ENCODE peak calls at places on chromosomes 11 and 22, in five cellular contexts. One of them, this sample, is unnamed.

GRCh38 chr11:63478896-63479295 is 12.1 kb downstream of the PLAAT5 start:
- DNase-seq in endothelial cell of umbilical vein: peak
- DNase-seq in A549: peak
- DNase-seq in HepG2: peak
- DNase-seq in K562: peak
- DNase-seq in this sample: peak

GRCh38 chr11:117279711-117280376 is 11.3 kb upstream of the BACE1-AS start:
- DNase-seq in endothelial cell of umbilical vein: no peak
- DNase-seq in A549: no peak
- DNase-seq in HepG2: no peak
- DNase-seq in K562: no peak
- DNase-seq in this sample: no peak

GRCh38 chr11:83448686-83449085 is 162.5 kb upstream of the CCDC90B start:
- DNase-seq in endothelial cell of umbilical vein: no peak
- DNase-seq in A549: no peak
- DNase-seq in HepG2: no peak
- DNase-seq in K562: no peak
- DNase-seq in this sample: no peak

GRCh38 chr11:110366234-110366633 is 63.5 kb upstream of the FDX1 start:
- DNase-seq in endothelial cell of umbilical vein: peak
- DNase-seq in A549: no peak
- DNase-seq in HepG2: no peak
- DNase-seq in K562: no peak
- DNase-seq in this sample: no peak

GRCh38 chr11:65041206-65042035 is at the start of gene SAC3D1:
- DNase-seq in endothelial cell of umbilical vein: peak
- DNase-seq in A549: peak
- DNase-seq in HepG2: no peak
- DNase-seq in K562: peak
- DNase-seq in this sample: no peak

GRCh38 chr22:20582171-20582511 is 74.7 kb downstream of the MED15 start:
- DNase-seq in endothelial cell of umbilical vein: no peak
- DNase-seq in A549: no peak
- DNase-seq in HepG2: no peak
- DNase-seq in K562: no peak
- DNase-seq in this sample: no peak

GRCh38 chr22:41382098-41382578 is 396 bp downstream of the TEF start:
- DNase-seq in endothelial cell of umbilical vein: no peak
- DNase-seq in A549: peak
- DNase-seq in HepG2: no peak
- DNase-seq in K562: peak
- DNase-seq in this sample: no peak

GRCh38 chr11:48019230-48019584 is 38.8 kb downstream of the PTPRJ start:
- DNase-seq in endothelial cell of umbilical vein: peak
- DNase-seq in A549: no peak
- DNase-seq in HepG2: no peak
- DNase-seq in K562: no peak
- DNase-seq in this sample: peak

GRCh38 chr11:45264839-45265515 is 21.2 kb downstream of the SYT13 start:
- DNase-seq in endothelial cell of umbilical vein: peak
- DNase-seq in A549: peak
- DNase-seq in HepG2: peak
- DNase-seq in K562: peak
- DNase-seq in this sample: no peak

GRCh38 chr22:30246962-30247376 is 410 bp upstream of the LIF start:
- DNase-seq in endothelial cell of umbilical vein: no peak
- DNase-seq in A549: no peak
- DNase-seq in HepG2: no peak
- DNase-seq in K562: no peak
- DNase-seq in this sample: no peak

GRCh38 chr11:116052603-116053537 is 548.7 kb upstream of the CADM1 start:
- DNase-seq in endothelial cell of umbilical vein: no peak
- DNase-seq in A549: no peak
- DNase-seq in HepG2: no peak
- DNase-seq in K562: no peak
- DNase-seq in this sample: no peak

GRCh38 chr11:33542921-33543320 is 157.7 kb downstream of the C11orf91 start:
- DNase-seq in endothelial cell of umbilical vein: peak
- DNase-seq in A549: peak
- DNase-seq in HepG2: peak
- DNase-seq in K562: peak
- DNase-seq in this sample: peak

GRCh38 chr22:48491451-48491941 is 1336.2 kb downstream of the BRD1 start:
- DNase-seq in endothelial cell of umbilical vein: no peak
- DNase-seq in A549: peak
- DNase-seq in HepG2: no peak
- DNase-seq in K562: no peak
- DNase-seq in this sample: no peak

GRCh38 chr11:125300791-125301218 is 136.3 kb downstream of the PKNOX2 start:
- DNase-seq in endothelial cell of umbilical vein: peak
- DNase-seq in A549: peak
- DNase-seq in HepG2: no peak
- DNase-seq in K562: no peak
- DNase-seq in this sample: peak

GRCh38 chr11:61545341-61545740 is 35.5 kb downstream of the SYT7 start:
- DNase-seq in endothelial cell of umbilical vein: no peak
- DNase-seq in A549: peak
- DNase-seq in HepG2: no peak
- DNase-seq in K562: peak
- DNase-seq in this sample: peak

GRCh38 chr22:47195156-47195675 is 432.8 kb downstream of the TBC1D22A start:
- DNase-seq in endothelial cell of umbilical vein: no peak
- DNase-seq in A549: no peak
- DNase-seq in HepG2: no peak
- DNase-seq in K562: no peak
- DNase-seq in this sample: no peak

GRCh38 chr22:27644566-27644965 is 157.0 kb downstream of the MN1 start:
- DNase-seq in endothelial cell of umbilical vein: no peak
- DNase-seq in A549: no peak
- DNase-seq in HepG2: no peak
- DNase-seq in K562: no peak
- DNase-seq in this sample: no peak

GRCh38 chr11:65851083-65851579 is 6.8 kb downstream of the CFL1 start:
- DNase-seq in endothelial cell of umbilical vein: no peak
- DNase-seq in A549: no peak
- DNase-seq in HepG2: no peak
- DNase-seq in K562: peak
- DNase-seq in this sample: peak

GRCh38 chr22:44207173-44207980 is 26.7 kb downstream of the PARVG start:
- DNase-seq in endothelial cell of umbilical vein: no peak
- DNase-seq in A549: no peak
- DNase-seq in HepG2: no peak
- DNase-seq in K562: no peak
- DNase-seq in this sample: no peak

GRCh38 chr11:8337396-8337795 is 73.7 kb upstream of the LMO1 start:
- DNase-seq in endothelial cell of umbilical vein: no peak
- DNase-seq in A549: no peak
- DNase-seq in HepG2: no peak
- DNase-seq in K562: no peak
- DNase-seq in this sample: no peak

GRCh38 chr11:8336356-8337114 is 72.9 kb upstream of the LMO1 start:
- DNase-seq in endothelial cell of umbilical vein: no peak
- DNase-seq in A549: no peak
- DNase-seq in HepG2: no peak
- DNase-seq in K562: no peak
- DNase-seq in this sample: no peak

GRCh38 chr11:8339592-8340022 is 75.9 kb upstream of the LMO1 start:
- DNase-seq in endothelial cell of umbilical vein: no peak
- DNase-seq in A549: no peak
- DNase-seq in HepG2: no peak
- DNase-seq in K562: no peak
- DNase-seq in this sample: no peak

GRCh38 chr11:8337115-8337386 is 73.4 kb upstream of the LMO1 start:
- DNase-seq in endothelial cell of umbilical vein: no peak
- DNase-seq in A549: no peak
- DNase-seq in HepG2: no peak
- DNase-seq in K562: no peak
- DNase-seq in this sample: no peak

DNA sequence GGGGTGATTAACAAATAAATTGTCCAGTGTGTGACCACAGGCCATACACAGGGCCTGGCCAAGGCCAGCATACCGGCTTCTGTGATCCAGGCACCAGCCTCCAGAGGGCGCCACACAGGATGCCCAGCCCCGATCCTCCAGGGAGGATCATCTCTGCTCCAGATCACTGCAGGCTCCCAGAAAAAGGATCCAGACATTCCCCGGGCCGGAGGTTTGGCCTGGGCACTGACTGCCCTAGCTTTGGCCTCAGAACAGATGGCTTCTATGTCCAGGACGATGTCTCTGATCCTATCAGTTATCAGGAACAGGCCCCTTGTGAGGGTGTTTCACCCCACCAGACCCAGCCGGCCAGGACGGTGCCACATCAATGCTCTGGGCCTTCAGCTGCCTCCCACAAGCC is 74.5 kb upstream of the LMO1 start:
- DNase-seq in endothelial cell of umbilical vein: peak
- DNase-seq in A549: peak
- DNase-seq in HepG2: peak
- DNase-seq in K562: peak
- DNase-seq in this sample: peak
- TF ChIP-seq MYC in endothelial cell of umbilical vein: no peak
- TF ChIP-seq MYC in A549: no peak
- TF ChIP-seq MYC in HepG2: no peak
- TF ChIP-seq MYC in K562: no peak
- TF ChIP-seq MYC in this sample: no peak

GRCh38 chr11:12673924-12674570 is at the start of gene TEAD1:
- DNase-seq in endothelial cell of umbilical vein: peak
- DNase-seq in A549: peak
- DNase-seq in HepG2: peak
- DNase-seq in K562: peak
- DNase-seq in this sample: peak
- H3K4me3 ChIP-seq in endothelial cell of umbilical vein: peak
- H3K4me3 ChIP-seq in A549: peak
- H3K4me3 ChIP-seq in HepG2: peak
- H3K4me3 ChIP-seq in K562: peak
- H3K4me3 ChIP-seq in this sample: no peak

GRCh38 chr22:38220653-38221386 is 19.0 kb downstream of the MAFF start:
- DNase-seq in endothelial cell of umbilical vein: no peak
- DNase-seq in A549: no peak
- DNase-seq in HepG2: no peak
- DNase-seq in K562: no peak
- DNase-seq in this sample: no peak
- TF ChIP-seq MYC in endothelial cell of umbilical vein: no peak
- TF ChIP-seq MYC in A549: no peak
- TF ChIP-seq MYC in HepG2: no peak
- TF ChIP-seq MYC in K562: no peak
- TF ChIP-seq MYC in this sample: no peak

DNA sequence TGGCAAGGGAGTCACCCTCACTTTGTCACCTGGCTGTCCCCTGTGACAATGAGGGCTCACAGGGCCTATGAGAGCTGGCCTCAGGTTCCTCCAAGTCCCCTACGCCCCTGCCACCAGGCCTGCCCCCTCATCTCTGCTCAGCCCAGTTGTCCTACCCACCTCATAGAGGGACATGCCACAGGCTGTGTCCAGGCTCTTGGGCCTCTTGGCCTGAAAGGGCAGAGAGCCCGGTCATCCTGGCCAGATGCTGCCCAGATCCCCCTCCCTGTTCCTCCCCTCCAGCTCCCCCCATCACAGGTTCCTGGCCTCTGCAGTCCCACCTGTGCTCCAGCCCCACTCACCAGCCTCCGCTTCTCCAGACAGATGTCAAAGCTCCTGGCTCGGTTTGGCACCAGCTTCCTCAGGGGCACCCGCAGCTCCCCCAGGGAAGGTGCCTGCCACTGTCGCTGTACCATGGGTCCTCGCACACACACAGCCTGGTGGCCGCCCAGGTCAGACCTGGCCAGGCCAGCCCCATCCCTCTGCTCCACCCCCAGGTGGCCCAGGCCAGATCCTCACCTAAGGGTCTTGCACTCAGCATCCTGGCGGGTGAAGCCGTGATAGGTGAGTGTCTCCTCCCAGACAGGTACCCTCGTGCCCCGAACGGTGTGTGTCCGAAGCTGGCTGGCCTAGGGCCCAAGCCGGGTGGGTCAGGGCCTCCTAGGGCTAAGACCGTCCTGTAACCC is 8.2 kb downstream of the NDUFV1 start:
- DNase-seq in endothelial cell of umbilical vein: no peak
- DNase-seq in A549: no peak
- DNase-seq in HepG2: no peak
- DNase-seq in K562: no peak
- DNase-seq in this sample: no peak
- H3K4me3 ChIP-seq in endothelial cell of umbilical vein: no peak
- H3K4me3 ChIP-seq in A549: no peak
- H3K4me3 ChIP-seq in HepG2: no peak
- H3K4me3 ChIP-seq in K562: no peak
- H3K4me3 ChIP-seq in this sample: no peak

DNA sequence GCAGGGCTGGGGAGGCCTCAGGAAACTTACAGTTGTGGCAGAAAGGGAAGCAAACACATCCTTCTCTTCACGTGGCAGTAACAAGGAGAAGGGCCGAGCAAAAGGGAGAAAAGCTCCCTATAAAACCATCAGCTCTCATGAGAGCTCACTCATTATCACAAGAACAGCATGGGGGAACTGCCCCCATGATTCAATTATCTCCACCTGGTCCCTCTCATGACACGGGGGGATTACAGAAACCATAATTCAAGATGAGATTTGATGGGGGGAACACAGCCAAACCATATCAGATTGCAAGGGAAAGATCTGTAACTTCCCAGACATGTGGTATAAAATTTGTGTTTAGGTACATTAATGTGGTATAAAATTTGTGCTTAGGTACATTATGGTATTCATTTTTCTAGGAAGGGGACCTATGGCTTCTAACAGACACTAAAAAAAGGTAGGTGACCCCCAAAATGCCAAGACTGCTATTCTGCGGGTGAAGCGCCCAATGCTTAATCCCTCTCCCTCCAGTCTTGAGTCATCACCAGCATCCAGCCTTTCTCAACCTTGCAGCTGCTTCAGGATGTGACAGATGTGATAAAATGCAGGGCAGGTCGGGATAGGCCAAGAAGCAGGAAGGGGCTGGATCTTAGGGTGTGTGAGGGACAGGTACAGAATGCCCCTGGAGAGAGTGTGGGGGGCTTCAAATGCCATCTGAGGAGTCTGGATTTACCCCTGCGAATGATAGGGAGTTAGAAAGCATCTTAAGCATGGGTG is 57.7 kb upstream of the AMPD3 start:
- DNase-seq in endothelial cell of umbilical vein: no peak
- DNase-seq in A549: no peak
- DNase-seq in HepG2: no peak
- DNase-seq in K562: no peak
- DNase-seq in this sample: no peak
- TF ChIP-seq MYC in endothelial cell of umbilical vein: no peak
- TF ChIP-seq MYC in A549: no peak
- TF ChIP-seq MYC in HepG2: no peak
- TF ChIP-seq MYC in K562: no peak
- TF ChIP-seq MYC in this sample: no peak

DNA sequence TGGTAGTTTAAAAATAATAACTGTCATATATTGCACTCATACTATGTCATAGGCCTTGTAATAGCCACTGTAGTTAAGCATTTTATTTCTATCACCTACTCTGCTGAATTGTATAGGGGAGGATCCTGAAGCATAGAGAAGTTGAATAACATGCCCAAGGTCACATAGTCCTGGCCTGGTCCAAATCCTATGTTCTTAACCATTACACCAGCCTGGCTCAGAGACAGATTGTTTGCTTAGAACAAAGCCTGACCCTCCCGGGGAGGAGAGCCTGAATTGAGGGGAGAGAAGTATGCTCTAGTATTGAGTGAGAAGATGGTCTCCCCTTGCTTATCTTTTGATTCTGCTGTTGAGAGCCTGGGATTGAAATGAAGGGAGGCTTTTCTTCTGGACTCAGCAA is 2.2 kb downstream of the NEU3 start:
- DNase-seq in endothelial cell of umbilical vein: no peak
- DNase-seq in A549: no peak
- DNase-seq in HepG2: peak
- DNase-seq in K562: peak
- DNase-seq in this sample: no peak
- H3K4me3 ChIP-seq in endothelial cell of umbilical vein: no peak
- H3K4me3 ChIP-seq in A549: no peak
- H3K4me3 ChIP-seq in HepG2: no peak
- H3K4me3 ChIP-seq in K562: peak
- H3K4me3 ChIP-seq in this sample: peak

This sample was measured in NB4.